ENCODE peak calls at places on chromosomes 4 and X, in nine cellular contexts. W is IMR-90, L is adipocyte, S is AG04450, A is iPS-NIHi11, V is hypothalamus, G is putamen, C is MCF 10A, E is GM03348. D is an unnamed sample.

GRCh38 chr4:77052352-77052751 is 23.4 kb downstream of the CCNI start:
- DNase-seq in W (peak), L (peak), S (no peak), A (peak), V (no peak), G (no peak), C (peak), E (peak), D (no peak)

GRCh38 chr4:185463541-185463940 is 8.0 kb downstream of the CCDC110 start:
- DNase-seq in W (no peak), L (no peak), S (no peak), A (no peak), V (no peak), G (no peak), C (no peak), E (no peak), D (no peak)

GRCh38 chr4:52198356-52198755 is 147.3 kb downstream of the SPATA18 start:
- DNase-seq in W (no peak), L (no peak), S (no peak), A (no peak), V (no peak), G (no peak), C (no peak), E (no peak), D (no peak)

GRCh38 chrX:8927066-8927465 is 106.9 kb downstream of the FAM9B start:
- DNase-seq in W (no peak), L (no peak), S (no peak), A (no peak), V (no peak), G (no peak), C (no peak), E (no peak), D (no peak)

GRCh38 chr4:169604131-169604900 is 8.1 kb downstream of the NEK1 start:
- DNase-seq in W (peak), L (peak), S (no peak), A (no peak), V (no peak), G (no peak), C (peak), E (peak), D (no peak)

GRCh38 chrX:19280636-19281035 is 63.1 kb upstream of the PDHA1 start:
- DNase-seq in W (no peak), L (no peak), S (no peak), A (no peak), V (no peak), G (peak), C (no peak), E (no peak), D (no peak)

GRCh38 chr4:165502919-165503907 is 124.4 kb downstream of the CPE start:
- DNase-seq in W (peak), L (peak), S (no peak), A (no peak), V (no peak), G (no peak), C (peak), E (no peak), D (no peak)

GRCh38 chr4:74092957-74093356 is 6.0 kb downstream of the CXCL2 start:
- DNase-seq in W (peak), L (no peak), S (no peak), A (no peak), V (no peak), G (no peak), C (no peak), E (no peak), D (no peak)

GRCh38 chr4:7976025-7976424 is 36.4 kb upstream of the AFAP1 start:
- DNase-seq in W (no peak), L (no peak), S (no peak), A (no peak), V (no peak), G (no peak), C (no peak), E (no peak), D (no peak)

GRCh38 chr4:34850983-34851382 is 1393.3 kb downstream of the ARAP2 start:
- DNase-seq in W (no peak), L (no peak), S (no peak), A (no peak), V (no peak), G (no peak), C (no peak), E (no peak), D (no peak)

GRCh38 chr4:6360385-6360784 is 90.7 kb downstream of the WFS1 start:
- DNase-seq in W (no peak), L (no peak), S (no peak), A (no peak), V (no peak), G (peak), C (no peak), E (no peak), D (no peak)

GRCh38 chr4:71377561-71377960 is 38.7 kb downstream of the SLC4A4 start:
- DNase-seq in W (peak), L (peak), S (peak), A (no peak), V (no peak), G (no peak), C (peak), E (peak), D (peak)

GRCh38 chrX:36957425-36958328 is 50.5 kb upstream of the FAM47C start:
- DNase-seq in W (no peak), L (peak), S (no peak), A (peak), V (no peak), G (no peak), C (no peak), E (no peak), D (no peak)

GRCh38 chr4:1199556-1200331 is 27.4 kb upstream of the SPON2 start:
- DNase-seq in W (no peak), L (no peak), S (no peak), A (peak), V (no peak), G (no peak), C (no peak), E (no peak), D (no peak)

GRCh38 chr4:53039741-53040458 is 177.8 kb downstream of the RASL11B start:
- DNase-seq in W (peak), L (no peak), S (no peak), A (no peak), V (no peak), G (no peak), C (no peak), E (no peak), D (no peak)

GRCh38 chrX:108735680-108736508 is 469 bp downstream of the IRS4 start:
- DNase-seq in W (no peak), L (peak), S (no peak), A (no peak), V (no peak), G (no peak), C (no peak), E (peak), D (no peak)

GRCh38 chrX:110037181-110037580 is 34.3 kb downstream of the TMEM164 start:
- DNase-seq in W (no peak), L (no peak), S (no peak), A (no peak), V (no peak), G (no peak), C (no peak), E (no peak), D (no peak)